ENCODE peak calls at places on chromosomes 13 and 19, in five cellular contexts. One of them, this sample, is unnamed.

GRCh38 chr13:77047649-77048343 is 20.8 kb upstream of the FBXL3 start:
- DNase-seq in adrenal gland: no peak
- DNase-seq in OCI-LY7: no peak
- DNase-seq in right lobe of liver: no peak
- DNase-seq in RWPE2: no peak
- DNase-seq in this sample: no peak

GRCh38 chr13:105918842-105919741 is 616.4 kb downstream of the EFNB2 start:
- DNase-seq in OCI-LY7: no peak
- DNase-seq in right lobe of liver: no peak
- DNase-seq in RWPE2: peak; percentile 77
- DNase-seq in adrenal gland: peak; percentile 46
- DNase-seq in this sample: no peak

GRCh38 chr19:4220188-4220587 is 9.1 kb upstream of the EBI3 start:
- DNase-seq in adrenal gland: no peak
- DNase-seq in right lobe of liver: no peak
- DNase-seq in OCI-LY7: no peak
- DNase-seq in RWPE2: no peak
- DNase-seq in this sample: no peak

GRCh38 chr13:104740616-104741222 is 1674.5 kb upstream of the SLC10A2 start:
- DNase-seq in adrenal gland: peak; percentile 18
- DNase-seq in OCI-LY7: no peak
- DNase-seq in RWPE2: no peak
- DNase-seq in right lobe of liver: no peak
- DNase-seq in this sample: no peak

GRCh38 chr19:359653-359925 is 15.0 kb upstream of the MIER2 start:
- DNase-seq in adrenal gland: no peak
- DNase-seq in RWPE2: peak; percentile 4
- DNase-seq in OCI-LY7: no peak
- DNase-seq in right lobe of liver: no peak
- DNase-seq in this sample: no peak

GRCh38 chr13:113837554-113838355 is 26.1 kb downstream of the GAS6 start:
- DNase-seq in adrenal gland: peak; percentile 97
- DNase-seq in right lobe of liver: peak; percentile 81
- DNase-seq in RWPE2: peak; percentile 99
- DNase-seq in OCI-LY7: no peak
- DNase-seq in this sample: peak; percentile 91

GRCh38 chr19:50777830-50778303 is 7.6 kb downstream of the GPR32 start:
- DNase-seq in OCI-LY7: no peak
- DNase-seq in adrenal gland: no peak
- DNase-seq in RWPE2: no peak
- DNase-seq in right lobe of liver: no peak
- DNase-seq in this sample: no peak

GRCh38 chr13:28488376-28489005 is 6.4 kb downstream of the FLT1 start:
- DNase-seq in adrenal gland: no peak
- DNase-seq in RWPE2: no peak
- DNase-seq in OCI-LY7: no peak
- DNase-seq in right lobe of liver: no peak
- DNase-seq in this sample: no peak

GRCh38 chr13:66835040-66835628 is 395.0 kb downstream of the PCDH9 start:
- DNase-seq in OCI-LY7: no peak
- DNase-seq in adrenal gland: peak; percentile 66
- DNase-seq in RWPE2: no peak
- DNase-seq in right lobe of liver: peak; percentile 80
- DNase-seq in this sample: peak; percentile 53

GRCh38 chr13:27929868-27930267 is 10.1 kb downstream of the PDX1 start:
- DNase-seq in RWPE2: no peak
- DNase-seq in adrenal gland: no peak
- DNase-seq in right lobe of liver: no peak
- DNase-seq in OCI-LY7: no peak
- DNase-seq in this sample: no peak

GRCh38 chr13:112839347-112840105 is 129.5 kb upstream of the MCF2L start:
- DNase-seq in right lobe of liver: no peak
- DNase-seq in RWPE2: no peak
- DNase-seq in adrenal gland: no peak
- DNase-seq in OCI-LY7: peak; percentile 32
- DNase-seq in this sample: no peak

GRCh38 chr13:33271759-33272158 is 13.8 kb downstream of the STARD13 start:
- DNase-seq in adrenal gland: no peak
- DNase-seq in right lobe of liver: no peak
- DNase-seq in OCI-LY7: no peak
- DNase-seq in RWPE2: no peak
- DNase-seq in this sample: no peak
- H3K27ac ChIP-seq in adrenal gland: peak overlapping the region; percentile 20
- H3K27ac ChIP-seq in right lobe of liver: peak overlapping the region; percentile 59
- H3K27ac ChIP-seq in OCI-LY7: no peak overlapping the region
- H3K27ac ChIP-seq in RWPE2: peak overlapping the region; percentile 99
- H3K27ac ChIP-seq in this sample: peak overlapping the region; percentile 44

GRCh38 chr13:35765387-35765786 is 288.9 kb upstream of the MAB21L1 start:
- DNase-seq in right lobe of liver: no peak
- DNase-seq in OCI-LY7: no peak
- DNase-seq in RWPE2: no peak
- DNase-seq in adrenal gland: no peak
- DNase-seq in this sample: no peak
- H3K4me1 ChIP-seq in right lobe of liver: no peaks in the 10 kb centered on the region
- H3K4me1 ChIP-seq in OCI-LY7: no peaks in the 10 kb centered on the region
- H3K4me1 ChIP-seq in RWPE2: no peaks in the 10 kb centered on the region
- H3K4me1 ChIP-seq in adrenal gland: no peaks in the 10 kb centered on the region
- H3K4me1 ChIP-seq in this sample: no peaks in the 10 kb centered on the region

GRCh38 chr19:55014714-55015113 is 23.4 kb downstream of the GP6 start:
- DNase-seq in adrenal gland: peak; percentile 10
- DNase-seq in right lobe of liver: peak; percentile 64
- DNase-seq in RWPE2: no peak
- DNase-seq in OCI-LY7: no peak
- DNase-seq in this sample: no peak

GRCh38 chr19:55013596-55013995 is 24.5 kb downstream of the GP6 start:
- DNase-seq in RWPE2: no peak
- DNase-seq in adrenal gland: no peak
- DNase-seq in right lobe of liver: no peak
- DNase-seq in OCI-LY7: no peak
- DNase-seq in this sample: no peak

GRCh38 chr19:55015126-55015525 is 22.9 kb downstream of the GP6 start:
- DNase-seq in adrenal gland: no peak
- DNase-seq in OCI-LY7: no peak
- DNase-seq in RWPE2: no peak
- DNase-seq in right lobe of liver: no peak
- DNase-seq in this sample: no peak

GRCh38 chr19:55018216-55018615 is 19.8 kb downstream of the GP6 start:
- DNase-seq in right lobe of liver: no peak
- DNase-seq in OCI-LY7: no peak
- DNase-seq in adrenal gland: no peak
- DNase-seq in RWPE2: no peak
- DNase-seq in this sample: no peak

GRCh38 chr19:55016017-55016416 is 22.0 kb downstream of the GP6 start:
- DNase-seq in RWPE2: no peak
- DNase-seq in right lobe of liver: no peak
- DNase-seq in OCI-LY7: no peak
- DNase-seq in adrenal gland: no peak
- DNase-seq in this sample: no peak
- H3K4me3 ChIP-seq in RWPE2: no peak overlapping the region
- H3K4me3 ChIP-seq in right lobe of liver: no peak overlapping the region
- H3K4me3 ChIP-seq in OCI-LY7: no peak overlapping the region
- H3K4me3 ChIP-seq in adrenal gland: no peak overlapping the region
- H3K4me3 ChIP-seq in this sample: no peak overlapping the region

DNA sequence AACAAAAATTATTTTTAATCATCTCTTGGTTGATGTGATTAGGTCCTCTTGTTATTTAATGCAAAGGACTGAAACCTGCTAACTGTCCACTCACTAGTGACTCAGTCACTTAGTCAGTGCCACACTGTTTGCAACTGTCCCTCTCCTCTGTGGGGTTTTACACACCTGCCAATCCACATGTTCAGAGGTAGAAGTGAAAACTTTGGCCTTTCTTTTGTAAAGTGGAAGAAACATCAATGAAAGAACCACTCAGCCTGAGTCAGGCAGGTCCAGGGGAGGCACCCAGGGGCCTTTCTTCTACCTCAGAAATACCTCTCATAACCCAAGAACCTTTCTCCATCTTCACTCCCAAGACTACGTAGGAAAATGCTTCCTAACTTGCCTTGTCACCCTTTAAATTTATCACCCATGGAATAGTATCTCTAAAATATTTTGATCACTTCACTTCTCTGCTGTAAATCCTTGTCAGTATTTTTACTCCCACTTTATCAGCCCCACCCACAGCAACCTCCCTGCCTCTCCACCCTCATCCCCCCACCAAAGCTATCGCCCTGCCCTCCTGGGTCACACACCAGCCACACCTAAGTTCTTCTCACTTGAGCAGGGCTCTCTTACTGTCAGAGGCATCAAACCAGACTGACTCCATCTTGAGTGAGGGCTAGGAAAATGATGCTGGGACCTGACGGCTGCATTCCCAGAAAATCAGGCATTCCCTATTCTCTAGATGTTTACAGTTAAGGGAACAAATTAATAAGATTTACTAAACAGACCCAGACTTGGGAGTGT is 29.6 kb upstream of the EEF1AKMT1 start:
- DNase-seq in OCI-LY7: no peak
- DNase-seq in RWPE2: no peak
- DNase-seq in adrenal gland: no peak
- DNase-seq in right lobe of liver: no peak
- DNase-seq in this sample: no peak
- H3K27ac ChIP-seq in OCI-LY7: no peak overlapping the region
- H3K27ac ChIP-seq in RWPE2: no peak overlapping the region
- H3K27ac ChIP-seq in adrenal gland: no peak overlapping the region
- H3K27ac ChIP-seq in right lobe of liver: no peak overlapping the region
- H3K27ac ChIP-seq in this sample: no peak overlapping the region

GRCh38 chr13:83905641-83906040 is 23.4 kb upstream of the SLITRK1 start:
- DNase-seq in OCI-LY7: no peak
- DNase-seq in right lobe of liver: no peak
- DNase-seq in adrenal gland: no peak
- DNase-seq in RWPE2: no peak
- DNase-seq in this sample: no peak
- H3K4me1 ChIP-seq in OCI-LY7: no peaks in the 10 kb centered on the region
- H3K4me1 ChIP-seq in right lobe of liver: no peaks in the 10 kb centered on the region
- H3K4me1 ChIP-seq in adrenal gland: no peaks in the 10 kb centered on the region
- H3K4me1 ChIP-seq in RWPE2: no peaks in the 10 kb centered on the region
- H3K4me1 ChIP-seq in this sample: no peaks in the 10 kb centered on the region

GRCh38 chr13:29936051-29936813 is 85.8 kb upstream of the UBL3 start:
- DNase-seq in right lobe of liver: no peak
- DNase-seq in adrenal gland: no peak
- DNase-seq in RWPE2: no peak
- DNase-seq in OCI-LY7: no peak
- DNase-seq in this sample: no peak

GRCh38 chr13:29939158-29939557 is 88.7 kb upstream of the UBL3 start:
- DNase-seq in OCI-LY7: no peak
- DNase-seq in right lobe of liver: no peak
- DNase-seq in adrenal gland: no peak
- DNase-seq in RWPE2: no peak
- DNase-seq in this sample: no peak

GRCh38 chr13:29937836-29938235 is 87.4 kb upstream of the UBL3 start:
- DNase-seq in OCI-LY7: no peak
- DNase-seq in adrenal gland: no peak
- DNase-seq in right lobe of liver: no peak
- DNase-seq in RWPE2: no peak
- DNase-seq in this sample: no peak

GRCh38 chr13:29936961-29937360 is 86.5 kb upstream of the UBL3 start:
- DNase-seq in RWPE2: no peak
- DNase-seq in right lobe of liver: no peak
- DNase-seq in OCI-LY7: no peak
- DNase-seq in adrenal gland: no peak
- DNase-seq in this sample: no peak

GRCh38 chr13:29937379-29937778 is 87.0 kb upstream of the UBL3 start:
- DNase-seq in adrenal gland: no peak
- DNase-seq in right lobe of liver: no peak
- DNase-seq in RWPE2: no peak
- DNase-seq in OCI-LY7: no peak
- DNase-seq in this sample: no peak
- H3K4me3 ChIP-seq in adrenal gland: no peak overlapping the region
- H3K4me3 ChIP-seq in right lobe of liver: no peak overlapping the region
- H3K4me3 ChIP-seq in RWPE2: no peak overlapping the region
- H3K4me3 ChIP-seq in OCI-LY7: no peak overlapping the region
- H3K4me3 ChIP-seq in this sample: no peak overlapping the region